ENCODE peak calls at places on chromosomes 16 and 17, in four cellular contexts. E is NCI-H1092; L is NCI-H1105; B is stimulated activated CD8-positive, alpha-beta memory T cell treated with anti-CD3 and anti-CD28 coated beads, Interleukin-15, amount 100 ng/mL, for 4 hours. Z is an unnamed sample.
A peak's percentile ranks its signal among the peaks of the same experiment; 100 is the strongest.

GRCh38 chr17:67132366-67132765 is 88.0 kb downstream of the CACNG1 start:
- DNase-seq in B (no peak), L (peak; percentile 41), E (peak; percentile 17), Z (no peak)

GRCh38 chr17:76357597-76358158 is 4.0 kb upstream of the PRPSAP1 start:
- DNase-seq in E (no peak), L (no peak), B (no peak), Z (no peak)

GRCh38 chr16:1938316-1938715 is 4.7 kb downstream of the MSRB1 start:
- DNase-seq in L (no peak), B (no peak), E (no peak), Z (no peak)

GRCh38 chr16:30896203-30896889 is at the start of gene CTF1:
- DNase-seq in E (no peak), B (no peak), L (no peak), Z (no peak)

GRCh38 chr16:86133847-86134375 is 234.9 kb downstream of the IRF8 start:
- DNase-seq in E (no peak), B (no peak), L (no peak), Z (no peak)

GRCh38 chr16:87584271-87584670 is 18.0 kb upstream of the JPH3 start:
- DNase-seq in E (no peak), L (no peak), B (no peak), Z (no peak)

GRCh38 chr17:61481421-61481820 is 29.2 kb downstream of the TBX4 start:
- DNase-seq in L (no peak), E (no peak), B (no peak), Z (no peak)

GRCh38 chr16:88673685-88674398 is 11.0 kb upstream of the MVD start:
- DNase-seq in L (no peak), B (no peak), E (no peak), Z (no peak)

GRCh38 chr17:77266891-77267341 is 126.1 kb downstream of the SEC14L1 start:
- DNase-seq in E (no peak), L (no peak), B (no peak), Z (no peak)